ENCODE peak calls at places on chromosome X, in six cellular contexts. O, Q, J, H, R and F are unnamed samples.
A peak's percentile ranks its signal among the peaks of the same experiment; 100 is the strongest.

GRCh38 chrX:37922926-37923325 is 75.6 kb upstream of the DYNLT3 start:
- DNase-seq in O (no peak), Q (no peak), J (no peak), H (no peak), R (no peak), F (peak; percentile 39)

GRCh38 chrX:108070891-108071290 is 20.5 kb downstream of the PSMD10 start:
- DNase-seq in O (no peak), Q (no peak), J (no peak), H (no peak), R (no peak), F (no peak)

GRCh38 chrX:103211012-103211715 is 3.7 kb upstream of the BEX4 start:
- DNase-seq in O (no peak), Q (no peak), J (no peak), H (peak; percentile 28), R (no peak), F (peak; percentile 50)

GRCh38 chrX:115058276-115058675 is 40.9 kb upstream of the IL13RA2 start:
- DNase-seq in O (no peak), Q (peak; percentile 19), J (no peak), H (peak; percentile 8), R (no peak), F (no peak)

GRCh38 chrX:100449696-100450606 is 39.9 kb upstream of the PCDH19 start:
- DNase-seq in O (peak; percentile 30), Q (no peak), J (peak; percentile 37), H (no peak), R (peak; percentile 46), F (no peak)

GRCh38 chrX:13029831-13030771 is 14.3 kb downstream of the FAM9C start:
- DNase-seq in O (no peak), Q (no peak), J (no peak), H (no peak), R (no peak), F (no peak)

GRCh38 chrX:54640721-54641120 is 110.7 kb downstream of the GNL3L start:
- DNase-seq in O (peak; percentile 50), Q (peak; percentile 41), J (no peak), H (no peak), R (no peak), F (no peak)

GRCh38 chrX:43961699-43962098 is 11.5 kb downstream of the NDP start:
- DNase-seq in O (no peak), Q (no peak), J (no peak), H (no peak), R (no peak), F (no peak)

GRCh38 chrX:69503835-69504625 is at the start of gene NALF2:
- DNase-seq in O (peak; percentile 56), Q (no peak), J (peak; percentile 56), H (peak; percentile 33), R (peak; percentile 60), F (peak; percentile 81)

GRCh38 chrX:139932077-139932900 is 564 bp downstream of the ATP11C start:
- DNase-seq in O (peak; percentile 57), Q (no peak), J (peak; percentile 44), H (peak; percentile 17), R (peak; percentile 35), F (peak; percentile 71)

GRCh38 chrX:70043685-70044084 is 6.1 kb downstream of the AWAT2 start:
- DNase-seq in O (no peak), Q (no peak), J (no peak), H (no peak), R (no peak), F (no peak)

GRCh38 chrX:23634181-23634580 is 33.1 kb upstream of the PRDX4 start:
- DNase-seq in O (no peak), Q (no peak), J (no peak), H (no peak), R (no peak), F (no peak)

GRCh38 chrX:80431502-80431832 is 11.2 kb downstream of the TENT5D start:
- DNase-seq in O (no peak), Q (no peak), J (no peak), H (no peak), R (no peak), F (no peak)

GRCh38 chrX:23792861-23793553 is 10.0 kb downstream of the SAT1 start:
- DNase-seq in O (no peak), Q (no peak), J (no peak), H (no peak), R (no peak), F (no peak)

GRCh38 chrX:154358829-154359228 is 15.6 kb downstream of the FLNA start:
- DNase-seq in O (no peak), Q (no peak), J (no peak), H (no peak), R (no peak), F (no peak)

GRCh38 chrX:132858018-132858417 is 100.4 kb downstream of the HS6ST2 start:
- DNase-seq in O (no peak), Q (no peak), J (no peak), H (no peak), R (no peak), F (no peak)

GRCh38 chrX:45850197-45850774 is 649.6 kb upstream of the DIPK2B start:
- DNase-seq in O (no peak), Q (no peak), J (no peak), H (no peak), R (no peak), F (no peak)

GRCh38 chrX:115584715-115585114 is 23.7 kb downstream of the PLS3 start:
- DNase-seq in O (no peak), Q (no peak), J (no peak), H (no peak), R (no peak), F (no peak)

GRCh38 chrX:24332868-24333267 is 19.0 kb upstream of the SUPT20HL2 start:
- DNase-seq in O (no peak), Q (no peak), J (no peak), H (no peak), R (no peak), F (no peak)

GRCh38 chrX:39491548-39492297 is 606.0 kb downstream of the BCOR start:
- DNase-seq in O (no peak), Q (no peak), J (no peak), H (no peak), R (no peak), F (no peak)

GRCh38 chrX:123493857-123494256 is 239.0 kb downstream of the THOC2 start:
- DNase-seq in O (no peak), Q (no peak), J (no peak), H (no peak), R (no peak), F (no peak)

GRCh38 chrX:19156223-19156622 is 34.0 kb upstream of the ADGRG2 start:
- DNase-seq in O (no peak), Q (no peak), J (no peak), H (no peak), R (no peak), F (peak; percentile 13)

GRCh38 chrX:97494756-97495372 is 611.2 kb downstream of the RPA4 start:
- DNase-seq in O (no peak), Q (no peak), J (no peak), H (no peak), R (no peak), F (no peak)

GRCh38 chrX:97616883-97617510 is 733.3 kb downstream of the RPA4 start:
- DNase-seq in O (no peak), Q (no peak), J (no peak), H (no peak), R (no peak), F (no peak)

GRCh38 chrX:111652719-111653118 is 28.3 kb upstream of the ALG13 start:
- DNase-seq in O (no peak), Q (no peak), J (no peak), H (no peak), R (no peak), F (peak; percentile 15)

GRCh38 chrX:100289159-100289558 is 120.9 kb downstream of the PCDH19 start:
- DNase-seq in O (no peak), Q (no peak), J (no peak), H (no peak), R (no peak), F (no peak)

GRCh38 chrX:106959897-106960296 is 39.7 kb downstream of the CLDN2 start:
- DNase-seq in O (no peak), Q (no peak), J (no peak), H (peak; percentile 3), R (no peak), F (no peak)

GRCh38 chrX:100928660-100929613 is at the start of gene XKRX:
- DNase-seq in O (peak; percentile 31), Q (peak; percentile 31), J (peak; percentile 28), H (peak; percentile 5), R (no peak), F (peak; percentile 21)

GRCh38 chrX:129779747-129780146 is at the start of gene SASH3:
- DNase-seq in O (peak; percentile 40), Q (no peak), J (peak; percentile 38), H (no peak), R (peak; percentile 53), F (no peak)

GRCh38 chrX:108331126-108331909 is 106.9 kb downstream of the COL4A6 start:
- DNase-seq in O (no peak), Q (no peak), J (no peak), H (no peak), R (no peak), F (no peak)

GRCh38 chrX:39759526-39760224 is 338.1 kb downstream of the BCOR start:
- DNase-seq in O (no peak), Q (peak; percentile 43), J (peak; percentile 27), H (peak; percentile 44), R (no peak), F (no peak)

GRCh38 chrX:128020701-128021100 is 31.5 kb downstream of the ACTRT1 start:
- DNase-seq in O (no peak), Q (no peak), J (no peak), H (no peak), R (no peak), F (no peak)

GRCh38 chrX:53357799-53358530 is 64.5 kb downstream of the SMC1A start:
- DNase-seq in O (no peak), Q (no peak), J (no peak), H (no peak), R (no peak), F (no peak)

GRCh38 chrX:53362439-53362838 is 60.0 kb downstream of the SMC1A start:
- DNase-seq in O (no peak), Q (no peak), J (no peak), H (no peak), R (no peak), F (no peak)
- H3K9me3 ChIP-seq in O (no peaks in the 10 kb centered on the region), Q (no peaks in the 10 kb centered on the region), J (no peaks in the 10 kb centered on the region), H (no peaks in the 10 kb centered on the region), R (no peaks in the 10 kb centered on the region), F (no peaks in the 10 kb centered on the region)

DNA sequence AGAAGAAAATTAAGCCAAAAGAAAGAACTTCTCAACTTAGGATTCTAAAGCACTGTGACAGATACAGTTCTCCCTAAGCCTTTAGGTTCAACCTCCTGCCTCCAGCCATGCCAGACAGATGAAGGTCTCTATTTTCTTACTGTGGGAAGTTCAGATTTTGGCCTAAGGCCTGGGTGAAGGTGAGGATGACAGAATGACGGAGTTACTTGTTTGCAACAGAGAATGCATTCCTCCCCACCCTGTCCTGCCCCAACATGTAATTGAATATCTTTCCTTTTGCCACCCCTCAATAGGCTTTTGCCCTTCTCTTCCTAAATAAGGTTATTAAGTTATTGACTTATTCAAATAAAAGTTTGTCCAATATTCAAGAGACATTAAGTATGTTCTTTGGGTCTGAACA is 25.6 kb downstream of the SLC16A2 start:
- DNase-seq in O (no peak), Q (no peak), J (no peak), H (no peak), R (no peak), F (no peak)
- H3K4me3 ChIP-seq in O (no peak overlapping the region), Q (no peak overlapping the region), J (no peak overlapping the region), H (no peak overlapping the region), R (no peak overlapping the region), F (no peak overlapping the region)

GRCh38 chrX:6708676-6709075 is 173.8 kb upstream of the VCX3A start:
- DNase-seq in O (no peak), Q (no peak), J (no peak), H (no peak), R (no peak), F (no peak)
- TF ChIP-seq CTCF in O (no peak), Q (no peak), J (no peak), H (no peak), R (no peak), F (no peak)

GRCh38 chrX:56661193-56661592 is 67.8 kb upstream of the NBDY start:
- DNase-seq in O (no peak), Q (no peak), J (no peak), H (no peak), R (no peak), F (no peak)
- H3K9me3 ChIP-seq in O (no peaks in the 10 kb centered on the region), Q (peaks cover 60% of the 10 kb centered on the region), J (no peaks in the 10 kb centered on the region), H (no peaks in the 10 kb centered on the region), R (no peaks in the 10 kb centered on the region), F (no peaks in the 10 kb centered on the region)